ENCODE peak calls at places on chromosome 6, in seven cellular contexts. One of them, this sample, is unnamed. For H3K4me1, the result is how much of the 10 kb centered on the place peaks cover.

GRCh38 chr6:43954311-43955131 is 172.7 kb downstream of the MRPL14 start:
- DNase-seq in cardiac muscle cell: no peak
- DNase-seq in small intestine: no peak
- DNase-seq in A673: no peak
- DNase-seq in SJSA1: peak
- DNase-seq in Peyer's patch: no peak
- DNase-seq in neural progenitor cell: no peak
- DNase-seq in this sample: no peak

GRCh38 chr6:114194362-114195343 is 148.2 kb downstream of the HS3ST5 start:
- DNase-seq in Peyer's patch: no peak
- DNase-seq in neural progenitor cell: no peak
- DNase-seq in cardiac muscle cell: peak
- DNase-seq in small intestine: no peak
- DNase-seq in SJSA1: no peak
- DNase-seq in A673: no peak
- DNase-seq in this sample: no peak

GRCh38 chr6:161137839-161138544 is 135.9 kb downstream of the AGPAT4 start:
- DNase-seq in A673: no peak
- DNase-seq in cardiac muscle cell: no peak
- DNase-seq in SJSA1: no peak
- DNase-seq in neural progenitor cell: no peak
- DNase-seq in small intestine: no peak
- DNase-seq in Peyer's patch: no peak
- DNase-seq in this sample: no peak

GRCh38 chr6:143765422-143766184 is 77.5 kb upstream of the LTV1 start:
- DNase-seq in cardiac muscle cell: peak
- DNase-seq in neural progenitor cell: no peak
- DNase-seq in A673: no peak
- DNase-seq in small intestine: no peak
- DNase-seq in Peyer's patch: no peak
- DNase-seq in SJSA1: no peak
- DNase-seq in this sample: no peak

GRCh38 chr6:40371095-40371494 is 216.1 kb downstream of the LRFN2 start:
- DNase-seq in A673: no peak
- DNase-seq in Peyer's patch: no peak
- DNase-seq in small intestine: no peak
- DNase-seq in cardiac muscle cell: no peak
- DNase-seq in SJSA1: no peak
- DNase-seq in neural progenitor cell: no peak
- DNase-seq in this sample: no peak

GRCh38 chr6:135970750-135971149 is 119.2 kb downstream of the PDE7B start:
- DNase-seq in SJSA1: no peak
- DNase-seq in cardiac muscle cell: no peak
- DNase-seq in Peyer's patch: no peak
- DNase-seq in neural progenitor cell: no peak
- DNase-seq in A673: no peak
- DNase-seq in small intestine: no peak
- DNase-seq in this sample: no peak

GRCh38 chr6:63275953-63276352 is 43.8 kb downstream of the LGSN start:
- DNase-seq in SJSA1: no peak
- DNase-seq in cardiac muscle cell: no peak
- DNase-seq in neural progenitor cell: no peak
- DNase-seq in small intestine: no peak
- DNase-seq in A673: no peak
- DNase-seq in Peyer's patch: no peak
- DNase-seq in this sample: no peak

GRCh38 chr6:26594730-26595632 is 1.8 kb upstream of the ABT1 start:
- DNase-seq in SJSA1: no peak
- DNase-seq in A673: peak
- DNase-seq in small intestine: no peak
- DNase-seq in cardiac muscle cell: no peak
- DNase-seq in neural progenitor cell: peak
- DNase-seq in Peyer's patch: no peak
- DNase-seq in this sample: no peak

GRCh38 chr6:111692327-111693164 is 86.9 kb upstream of the TRAF3IP2 start:
- DNase-seq in SJSA1: no peak
- DNase-seq in Peyer's patch: peak
- DNase-seq in small intestine: peak
- DNase-seq in neural progenitor cell: no peak
- DNase-seq in A673: no peak
- DNase-seq in cardiac muscle cell: no peak
- DNase-seq in this sample: no peak

GRCh38 chr6:56922645-56923044 is 32.3 kb upstream of the BEND6 start:
- DNase-seq in SJSA1: no peak
- DNase-seq in neural progenitor cell: no peak
- DNase-seq in Peyer's patch: no peak
- DNase-seq in cardiac muscle cell: no peak
- DNase-seq in small intestine: no peak
- DNase-seq in A673: no peak
- DNase-seq in this sample: no peak

GRCh38 chr6:78947529-78947928 is 80.2 kb downstream of the IRAK1BP1 start:
- DNase-seq in SJSA1: no peak
- DNase-seq in small intestine: no peak
- DNase-seq in cardiac muscle cell: no peak
- DNase-seq in neural progenitor cell: no peak
- DNase-seq in Peyer's patch: no peak
- DNase-seq in A673: no peak
- DNase-seq in this sample: no peak

GRCh38 chr6:158539363-158539762 is 20.5 kb upstream of the TMEM181 start:
- DNase-seq in A673: no peak
- DNase-seq in neural progenitor cell: no peak
- DNase-seq in small intestine: no peak
- DNase-seq in Peyer's patch: no peak
- DNase-seq in SJSA1: peak
- DNase-seq in cardiac muscle cell: no peak
- DNase-seq in this sample: no peak

GRCh38 chr6:30238178-30238795 is 25.1 kb upstream of the TRIM26 start:
- DNase-seq in SJSA1: no peak
- DNase-seq in cardiac muscle cell: no peak
- DNase-seq in small intestine: peak
- DNase-seq in A673: peak
- DNase-seq in Peyer's patch: no peak
- DNase-seq in neural progenitor cell: peak
- DNase-seq in this sample: no peak

GRCh38 chr6:36431197-36431596 is 11.5 kb downstream of the PXT1 start:
- DNase-seq in cardiac muscle cell: no peak
- DNase-seq in small intestine: no peak
- DNase-seq in Peyer's patch: no peak
- DNase-seq in neural progenitor cell: no peak
- DNase-seq in A673: no peak
- DNase-seq in SJSA1: no peak
- DNase-seq in this sample: no peak

GRCh38 chr6:156396791-156397418 is 380.3 kb upstream of the ARID1B start:
- DNase-seq in Peyer's patch: no peak
- DNase-seq in A673: no peak
- DNase-seq in neural progenitor cell: peak
- DNase-seq in cardiac muscle cell: no peak
- DNase-seq in small intestine: no peak
- DNase-seq in SJSA1: no peak
- DNase-seq in this sample: no peak

GRCh38 chr6:105024803-105025202 is 67.9 kb downstream of the LIN28B start:
- DNase-seq in neural progenitor cell: no peak
- DNase-seq in small intestine: no peak
- DNase-seq in SJSA1: no peak
- DNase-seq in A673: no peak
- DNase-seq in Peyer's patch: no peak
- DNase-seq in cardiac muscle cell: no peak
- DNase-seq in this sample: no peak

GRCh38 chr6:163355471-163355991 is 59.0 kb upstream of the QKI start:
- DNase-seq in Peyer's patch: no peak
- DNase-seq in small intestine: no peak
- DNase-seq in A673: peak
- DNase-seq in SJSA1: peak
- DNase-seq in neural progenitor cell: no peak
- DNase-seq in cardiac muscle cell: no peak
- DNase-seq in this sample: no peak

GRCh38 chr6:144195671-144196070 is 45.4 kb downstream of the STX11 start:
- DNase-seq in cardiac muscle cell: no peak
- DNase-seq in Peyer's patch: no peak
- DNase-seq in A673: no peak
- DNase-seq in small intestine: no peak
- DNase-seq in SJSA1: no peak
- DNase-seq in neural progenitor cell: no peak
- DNase-seq in this sample: no peak

GRCh38 chr6:34243901-34244884 is 4.6 kb downstream of the SMIM29 start:
- DNase-seq in cardiac muscle cell: no peak
- DNase-seq in A673: peak
- DNase-seq in Peyer's patch: no peak
- DNase-seq in small intestine: peak
- DNase-seq in SJSA1: peak
- DNase-seq in neural progenitor cell: no peak
- DNase-seq in this sample: no peak

GRCh38 chr6:80214436-80215022 is 108.1 kb downstream of the BCKDHB start:
- DNase-seq in cardiac muscle cell: peak
- DNase-seq in neural progenitor cell: peak
- DNase-seq in SJSA1: peak
- DNase-seq in A673: peak
- DNase-seq in Peyer's patch: no peak
- DNase-seq in small intestine: peak
- DNase-seq in this sample: no peak

GRCh38 chr6:110965629-110966229 is 7.2 kb downstream of the GTF3C6 start:
- DNase-seq in neural progenitor cell: no peak
- DNase-seq in SJSA1: no peak
- DNase-seq in Peyer's patch: no peak
- DNase-seq in cardiac muscle cell: no peak
- DNase-seq in A673: no peak
- DNase-seq in small intestine: no peak
- DNase-seq in this sample: no peak

GRCh38 chr6:82506526-82506925 is 142.9 kb downstream of the TPBG start:
- DNase-seq in cardiac muscle cell: no peak
- DNase-seq in small intestine: no peak
- DNase-seq in neural progenitor cell: no peak
- DNase-seq in A673: peak
- DNase-seq in SJSA1: no peak
- DNase-seq in Peyer's patch: no peak
- DNase-seq in this sample: no peak

GRCh38 chr6:27133281-27134227 is 113.9 kb upstream of the PRSS16 start:
- DNase-seq in Peyer's patch: peak
- DNase-seq in small intestine: peak
- DNase-seq in SJSA1: peak
- DNase-seq in neural progenitor cell: peak
- DNase-seq in cardiac muscle cell: peak
- DNase-seq in A673: peak
- DNase-seq in this sample: peak

DNA sequence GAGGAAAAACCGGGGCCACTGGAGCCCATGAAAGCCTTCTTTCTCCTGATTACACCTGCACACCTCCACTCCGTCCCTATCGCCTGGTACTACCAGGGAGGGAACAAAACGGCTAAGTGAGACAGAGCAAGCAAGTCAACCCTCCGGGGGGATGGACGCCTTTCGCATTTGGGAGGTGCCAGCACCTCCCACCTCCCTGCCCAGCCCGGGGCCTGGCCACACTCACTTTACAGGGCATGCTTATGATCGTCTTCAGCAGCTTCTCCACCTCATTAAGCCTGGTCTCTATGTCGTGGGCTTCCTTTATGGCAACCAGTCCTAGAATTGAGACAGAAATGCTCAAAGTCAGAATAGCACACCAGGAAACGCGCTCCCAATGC is 13.7 kb downstream of the PXDC1 start:
- DNase-seq in SJSA1: no peak
- DNase-seq in neural progenitor cell: no peak
- DNase-seq in A673: no peak
- DNase-seq in Peyer's patch: no peak
- DNase-seq in small intestine: no peak
- DNase-seq in cardiac muscle cell: no peak
- DNase-seq in this sample: no peak
- H3K4me1 ChIP-seq in SJSA1: under half
- H3K4me1 ChIP-seq in neural progenitor cell: under half
- H3K4me1 ChIP-seq in A673: under half
- H3K4me1 ChIP-seq in Peyer's patch: under half
- H3K4me1 ChIP-seq in small intestine: under half
- H3K4me1 ChIP-seq in cardiac muscle cell: under half
- H3K4me1 ChIP-seq in this sample: under half

GRCh38 chr6:152572395-152573061 is 64.6 kb downstream of the SYNE1 start:
- DNase-seq in A673: peak
- DNase-seq in cardiac muscle cell: no peak
- DNase-seq in SJSA1: no peak
- DNase-seq in neural progenitor cell: no peak
- DNase-seq in Peyer's patch: no peak
- DNase-seq in small intestine: no peak
- DNase-seq in this sample: no peak
- H3K27ac ChIP-seq in A673: peak
- H3K27ac ChIP-seq in cardiac muscle cell: no peak
- H3K27ac ChIP-seq in SJSA1: no peak
- H3K27ac ChIP-seq in neural progenitor cell: no peak
- H3K27ac ChIP-seq in Peyer's patch: no peak
- H3K27ac ChIP-seq in small intestine: no peak
- H3K27ac ChIP-seq in this sample: peak

GRCh38 chr6:108948252-108948651 is 100.0 kb downstream of the ARMC2 start:
- DNase-seq in cardiac muscle cell: no peak
- DNase-seq in neural progenitor cell: no peak
- DNase-seq in A673: no peak
- DNase-seq in Peyer's patch: no peak
- DNase-seq in small intestine: no peak
- DNase-seq in SJSA1: no peak
- DNase-seq in this sample: no peak

GRCh38 chr6:108944707-108945685 is 96.8 kb downstream of the ARMC2 start:
- DNase-seq in small intestine: no peak
- DNase-seq in cardiac muscle cell: no peak
- DNase-seq in A673: no peak
- DNase-seq in SJSA1: no peak
- DNase-seq in Peyer's patch: no peak
- DNase-seq in neural progenitor cell: no peak
- DNase-seq in this sample: no peak

GRCh38 chr6:108947114-108947854 is 99.1 kb downstream of the ARMC2 start:
- DNase-seq in neural progenitor cell: no peak
- DNase-seq in A673: no peak
- DNase-seq in Peyer's patch: no peak
- DNase-seq in cardiac muscle cell: no peak
- DNase-seq in SJSA1: no peak
- DNase-seq in small intestine: no peak
- DNase-seq in this sample: no peak

GRCh38 chr6:108945686-108946158 is 97.5 kb downstream of the ARMC2 start:
- DNase-seq in neural progenitor cell: no peak
- DNase-seq in Peyer's patch: no peak
- DNase-seq in cardiac muscle cell: no peak
- DNase-seq in SJSA1: no peak
- DNase-seq in A673: no peak
- DNase-seq in small intestine: no peak
- DNase-seq in this sample: no peak

DNA sequence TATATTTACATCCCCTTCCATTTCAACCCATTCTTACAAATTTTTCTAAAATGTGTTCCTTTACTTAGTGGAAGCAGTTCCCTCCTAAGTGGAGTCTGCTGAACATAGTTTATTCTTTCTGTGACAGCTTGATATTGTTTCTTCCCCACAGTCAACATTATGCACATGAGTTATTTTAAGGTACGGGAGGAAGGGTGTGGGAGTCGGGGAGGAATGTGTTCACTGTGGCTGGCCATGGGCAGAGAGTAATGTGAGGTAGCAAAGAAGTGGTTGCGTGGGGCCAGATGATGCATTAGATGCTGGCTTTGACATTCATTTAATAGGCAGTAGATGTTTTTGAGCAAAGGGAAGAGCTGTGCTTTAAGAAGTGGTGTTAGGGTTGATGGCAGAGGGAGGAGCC is 98.5 kb downstream of the ARMC2 start:
- DNase-seq in cardiac muscle cell: no peak
- DNase-seq in SJSA1: no peak
- DNase-seq in Peyer's patch: no peak
- DNase-seq in small intestine: no peak
- DNase-seq in neural progenitor cell: no peak
- DNase-seq in A673: no peak
- DNase-seq in this sample: no peak
- H3K4me1 ChIP-seq in cardiac muscle cell: under half
- H3K4me1 ChIP-seq in SJSA1: under half
- H3K4me1 ChIP-seq in Peyer's patch: under half
- H3K4me1 ChIP-seq in small intestine: under half
- H3K4me1 ChIP-seq in neural progenitor cell: under half
- H3K4me1 ChIP-seq in A673: under half
- H3K4me1 ChIP-seq in this sample: half or more

GRCh38 chr6:6723792-6724318 is 135.3 kb downstream of the LY86 start:
- DNase-seq in small intestine: peak
- DNase-seq in cardiac muscle cell: no peak
- DNase-seq in Peyer's patch: no peak
- DNase-seq in A673: no peak
- DNase-seq in neural progenitor cell: no peak
- DNase-seq in SJSA1: no peak
- DNase-seq in this sample: no peak
- H3K27ac ChIP-seq in small intestine: peak
- H3K27ac ChIP-seq in cardiac muscle cell: no peak
- H3K27ac ChIP-seq in Peyer's patch: peak
- H3K27ac ChIP-seq in A673: peak
- H3K27ac ChIP-seq in neural progenitor cell: no peak
- H3K27ac ChIP-seq in SJSA1: no peak
- H3K27ac ChIP-seq in this sample: peak

This sample was measured in esophagus squamous epithelium.